ENCODE peak calls at places on chromosomes 6 and 20, in five cellular contexts. A, N, G, U and S are unnamed samples.

GRCh38 chr20:36096404-36096799 is 58.1 kb upstream of the EPB41L1 start:
- DNase-seq in A (no peak), U (no peak), G (no peak), N (no peak), S (no peak)

GRCh38 chr6:37763413-37763812 is 56.1 kb upstream of the ZFAND3 start:
- DNase-seq in U (no peak), A (no peak), G (no peak), N (no peak), S (no peak)

GRCh38 chr6:151060096-151060741 is 179.5 kb upstream of the AKAP12 start:
- DNase-seq in U (no peak), G (no peak), N (peak), A (no peak), S (peak)

GRCh38 chr20:40156600-40157307 is 532.3 kb downstream of the MAFB start:
- DNase-seq in G (no peak), A (no peak), N (no peak), U (no peak), S (no peak)

GRCh38 chr20:19083136-19083621 is 129.3 kb upstream of the SLC24A3 start:
- DNase-seq in U (no peak), G (no peak), A (no peak), N (no peak), S (no peak)

GRCh38 chr20:63941282-63942060 is 14.7 kb downstream of the UCKL1 start:
- DNase-seq in G (peak), A (no peak), N (no peak), U (peak), S (no peak)

GRCh38 chr6:43376551-43376981 is 7.1 kb upstream of the ZNF318 start:
- DNase-seq in N (no peak), U (no peak), A (no peak), G (no peak), S (no peak)

GRCh38 chr6:74091133-74091793 is 395.3 kb downstream of the CD109 start:
- DNase-seq in A (peak), N (peak), G (no peak), U (peak), S (peak)

GRCh38 chr6:41584668-41585205 is 38.6 kb downstream of the FOXP4 start:
- DNase-seq in G (no peak), N (no peak), U (no peak), A (no peak), S (no peak)

GRCh38 chr6:161035182-161035980 is 43.8 kb downstream of the MAP3K4 start:
- DNase-seq in G (no peak), N (no peak), U (no peak), A (no peak), S (no peak)
- TF ChIP-seq SIN3A in G (no peak), N (no peak), U (no peak), A (no peak), S (no peak)

DNA sequence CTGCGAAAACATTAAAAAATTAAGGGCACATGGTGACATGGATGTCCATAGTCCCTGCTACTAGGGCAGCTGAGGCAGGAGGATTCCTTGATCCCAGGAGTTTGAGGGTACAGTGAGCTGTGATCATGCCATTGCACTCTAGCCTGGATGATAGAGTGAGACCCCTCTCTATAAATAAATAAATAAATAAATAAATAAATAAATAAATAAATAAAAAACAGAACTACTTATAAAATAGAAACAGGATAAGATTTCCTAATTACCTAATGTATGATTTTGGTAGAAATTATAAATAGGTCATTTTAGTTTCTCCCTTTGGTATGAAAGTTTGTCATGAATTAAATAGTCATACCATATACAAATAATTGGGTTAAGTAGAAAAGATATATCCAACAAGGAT is 916.2 kb downstream of the GRIK2 start:
- DNase-seq in G (no peak), U (no peak), A (no peak), N (no peak), S (no peak)
- TF ChIP-seq POLR2AphosphoS5 in G (no peak), U (no peak), A (no peak), N (no peak), S (no peak)

GRCh38 chr6:33439956-33440648 is 14.3 kb upstream of the ZBTB9 start:
- DNase-seq in A (peak), U (peak), N (no peak), G (no peak), S (no peak)
- TF ChIP-seq SIN3A in A (no peak), U (no peak), N (no peak), G (no peak), S (no peak)

GRCh38 chr6:110181131-110182027 is 1.2 kb downstream of the CDC40 start:
- DNase-seq in N (no peak), G (no peak), A (no peak), U (no peak), S (no peak)

GRCh38 chr6:110179406-110180227 is at the start of gene WASF1:
- DNase-seq in N (peak), G (peak), U (peak), A (peak), S (peak)

GRCh38 chr6:110183292-110183691 is 3.1 kb downstream of the CDC40 start:
- DNase-seq in A (no peak), N (no peak), G (no peak), U (no peak), S (no peak)

GRCh38 chr6:110180228-110181008 is at the start of gene CDC40:
- DNase-seq in G (no peak), U (peak), N (no peak), A (peak), S (no peak)

GRCh38 chr6:110178626-110179405 is 654 bp downstream of the WASF1 start:
- DNase-seq in G (peak), A (peak), U (peak), N (peak), S (peak)
- TF ChIP-seq POLR2AphosphoS5 in G (no peak), A (no peak), U (no peak), N (no peak), S (no peak)

DNA sequence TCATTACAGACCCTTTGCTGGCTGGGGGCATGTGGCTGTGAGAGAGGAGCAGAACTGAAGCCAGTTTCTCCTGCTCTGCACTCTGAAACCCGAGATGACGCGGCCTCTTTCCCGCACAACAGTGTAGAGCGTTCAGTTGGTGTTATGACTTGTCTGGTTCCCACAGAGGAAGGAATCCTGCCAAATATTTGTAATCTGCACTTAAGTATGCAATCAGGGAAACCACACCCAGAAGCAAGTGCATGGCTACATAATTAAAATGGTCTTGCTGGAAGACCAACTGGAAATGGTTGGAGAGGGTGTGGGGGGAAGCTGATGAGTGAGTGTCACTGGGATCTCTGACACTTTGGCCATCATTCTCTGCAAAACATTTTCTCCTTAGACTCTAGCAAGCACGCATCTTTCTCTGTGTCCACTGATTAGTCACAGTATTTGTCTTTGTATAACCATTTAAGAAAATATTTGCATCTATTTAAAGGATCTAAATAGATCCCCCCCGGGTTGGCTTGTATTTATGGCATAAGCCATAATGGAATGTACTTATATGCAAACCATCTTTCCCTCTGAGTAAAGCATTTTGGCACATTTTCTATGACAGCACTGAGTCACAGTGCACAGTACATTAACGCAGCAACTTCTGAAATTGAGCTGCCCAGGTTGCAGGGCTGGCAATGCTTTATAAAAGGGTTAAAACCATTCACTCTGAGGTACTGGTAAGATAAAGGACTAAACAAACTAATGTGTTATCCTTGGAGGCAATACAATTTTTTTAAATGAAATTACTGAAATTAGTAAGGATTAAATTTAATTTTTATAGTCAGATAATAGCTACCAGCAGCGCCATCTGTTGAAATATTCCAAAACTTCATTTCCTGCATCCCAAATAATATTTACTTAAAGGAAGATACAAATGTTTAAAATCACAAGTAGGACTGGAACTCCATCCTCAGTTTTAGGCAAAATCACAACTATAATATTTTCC is 76.7 kb downstream of the FOXC1 start:
- DNase-seq in U (no peak), N (no peak), A (peak), G (no peak), S (peak)
- TF ChIP-seq SIN3A in U (no peak), N (no peak), A (no peak), G (no peak), S (no peak)

DNA sequence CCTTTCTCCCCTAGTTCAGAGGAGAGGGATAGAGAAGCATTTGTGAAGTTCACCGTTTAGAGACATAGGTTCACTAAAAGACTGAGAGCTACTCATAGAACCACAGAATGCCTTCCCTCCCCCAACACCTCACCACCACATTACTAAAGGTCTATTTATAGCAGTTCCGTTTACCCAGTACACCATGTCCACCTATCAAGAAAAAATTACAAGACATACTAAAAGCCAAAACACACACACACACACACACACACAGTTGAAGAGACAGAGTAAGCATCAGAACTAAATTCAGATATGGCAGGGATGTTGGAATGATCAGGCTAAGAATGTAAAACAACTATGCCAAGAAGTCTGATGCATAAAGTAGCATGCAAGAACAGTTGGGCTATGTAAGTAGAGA is 52.2 kb downstream of the SLC22A3 start:
- DNase-seq in A (no peak), G (no peak), N (no peak), U (no peak), S (no peak)
- TF ChIP-seq POLR2AphosphoS5 in A (no peak), G (no peak), N (no peak), U (no peak), S (no peak)

DNA sequence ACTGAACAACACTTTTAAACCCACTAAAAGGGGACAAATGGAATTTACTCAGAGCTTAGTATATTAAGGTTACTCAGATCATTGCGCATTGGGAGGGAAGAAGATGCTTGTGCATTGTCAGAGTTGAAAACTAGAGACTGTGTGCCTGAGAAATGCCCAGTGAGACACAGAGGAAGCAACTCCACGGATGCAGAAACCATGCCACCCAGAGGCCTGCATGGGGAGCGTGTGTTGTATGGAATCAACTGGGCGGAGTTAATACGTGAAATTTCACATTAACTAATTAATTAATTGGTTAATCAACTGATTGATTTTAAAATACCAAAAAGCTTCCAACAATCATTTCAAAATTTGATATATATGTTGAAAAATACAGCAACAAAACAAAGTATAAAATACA is 391.6 kb downstream of the PLCB1 start:
- DNase-seq in U (no peak), N (no peak), G (no peak), A (no peak), S (no peak)
- TF ChIP-seq SIN3A in U (no peak), N (no peak), G (no peak), A (no peak), S (no peak)

GRCh38 chr6:125550892-125551291 is 198.5 kb upstream of the HEY2 start:
- DNase-seq in G (no peak), N (no peak), U (no peak), A (no peak), S (no peak)

GRCh38 chr6:125546827-125547226 is 202.6 kb upstream of the HEY2 start:
- DNase-seq in G (no peak), U (no peak), A (no peak), N (peak), S (no peak)

GRCh38 chr6:125544819-125545218 is 204.6 kb upstream of the HEY2 start:
- DNase-seq in N (no peak), A (no peak), G (no peak), U (no peak), S (no peak)

GRCh38 chr6:125549202-125549884 is 200.1 kb upstream of the HEY2 start:
- DNase-seq in U (no peak), G (no peak), N (no peak), A (no peak), S (no peak)

GRCh38 chr6:125547320-125547843 is 202.1 kb upstream of the HEY2 start:
- DNase-seq in U (no peak), A (no peak), G (no peak), N (no peak), S (no peak)
- TF ChIP-seq POLR2AphosphoS5 in U (no peak), A (no peak), G (no peak), N (no peak), S (no peak)